ENCODE peak calls at places on chromosomes 1 and 21, in nine cellular contexts. A, G, Q, F, P, H, E, Y and D are unnamed samples.

GRCh38 chr1:27193194-27193593 is 38.3 kb upstream of the SLC9A1 start:
- DNase-seq in P (no peak), Q (no peak), A (no peak), Y (no peak), F (no peak), E (no peak), H (no peak), G (no peak), D (no peak)

GRCh38 chr1:147171399-147172167 is 687 bp downstream of the PRKAB2 start:
- DNase-seq in F (no peak), P (peak), Y (no peak), A (no peak), G (no peak), Q (no peak), H (peak), E (peak), D (no peak)

GRCh38 chr1:182389619-182390047 is 2.0 kb downstream of the GLUL start:
- DNase-seq in G (peak), H (peak), Y (no peak), F (no peak), A (no peak), P (peak), E (peak), Q (no peak), D (no peak)

GRCh38 chr1:183467687-183468086 is 4.6 kb upstream of the SMG7 start:
- DNase-seq in H (no peak), Q (no peak), F (no peak), G (no peak), E (no peak), P (no peak), Y (peak), A (no peak), D (no peak)

GRCh38 chr1:107477233-107477632 is 336.4 kb downstream of the NTNG1 start:
- DNase-seq in G (no peak), Y (no peak), E (no peak), Q (no peak), A (no peak), P (no peak), H (no peak), F (no peak), D (no peak)

GRCh38 chr1:44038876-44039657 is 7.8 kb upstream of the SLC6A9 start:
- DNase-seq in H (no peak), F (no peak), A (no peak), Q (peak), G (no peak), E (no peak), P (no peak), Y (no peak), D (no peak)

GRCh38 chr1:191255354-191256057 is 777.8 kb upstream of the BRINP3 start:
- DNase-seq in Q (no peak), G (no peak), F (no peak), Y (no peak), A (no peak), H (no peak), P (no peak), E (peak), D (no peak)

GRCh38 chr1:21899972-21900371 is 37.1 kb downstream of the HSPG2 start:
- DNase-seq in P (no peak), F (no peak), A (no peak), E (peak), Q (peak), G (no peak), H (no peak), Y (no peak), D (no peak)

GRCh38 chr1:50279622-50280320 is 143.5 kb downstream of the DMRTA2 start:
- DNase-seq in F (no peak), Y (no peak), A (no peak), Q (no peak), P (no peak), G (peak), H (no peak), E (peak), D (no peak)

GRCh38 chr1:45542591-45542990 is 8.0 kb upstream of the AKR1A1 start:
- DNase-seq in Y (peak), F (no peak), G (peak), P (peak), E (no peak), Q (peak), A (peak), H (no peak), D (no peak)

GRCh38 chr1:43205671-43206070 is 33.5 kb downstream of the CFAP57 start:
- DNase-seq in P (no peak), E (no peak), Q (peak), G (no peak), F (no peak), H (no peak), Y (no peak), A (no peak), D (no peak)

GRCh38 chr1:68202239-68202832 is 30.0 kb downstream of the WLS start:
- DNase-seq in P (no peak), Y (no peak), Q (no peak), H (no peak), G (no peak), E (no peak), A (no peak), F (no peak), D (no peak)

GRCh38 chr1:39575191-39576015 is 1.2 kb downstream of the PABPC4 start:
- DNase-seq in A (peak), F (no peak), P (peak), Y (no peak), H (peak), Q (peak), E (peak), G (peak), D (peak)

GRCh38 chr1:231069333-231069732 is 29.3 kb upstream of the FAM89A start:
- DNase-seq in Q (no peak), F (no peak), E (no peak), Y (no peak), A (no peak), G (no peak), P (no peak), H (no peak), D (no peak)

GRCh38 chr21:39612233-39613028 is at the start of gene B3GALT5:
- DNase-seq in H (no peak), F (no peak), P (no peak), G (peak), A (no peak), Y (no peak), E (peak), Q (no peak), D (no peak)

GRCh38 chr21:34558166-34558565 is 46.2 kb upstream of the KCNE1 start:
- DNase-seq in P (no peak), H (no peak), G (no peak), Y (no peak), F (no peak), A (no peak), Q (no peak), E (no peak), D (no peak)

GRCh38 chr1:56535362-56535761 is 44.0 kb downstream of the PLPP3 start:
- DNase-seq in G (no peak), E (no peak), F (no peak), P (no peak), A (no peak), H (no peak), Q (no peak), Y (no peak), D (no peak)

GRCh38 chr1:154420961-154421924 is 16.1 kb downstream of the IL6R start:
- DNase-seq in Y (no peak), F (no peak), Q (no peak), P (no peak), E (no peak), G (no peak), H (no peak), A (no peak), D (no peak)

GRCh38 chr1:6420594-6421042 is 899 bp upstream of the HES2 start:
- DNase-seq in H (no peak), Q (no peak), A (peak), G (no peak), P (no peak), E (peak), F (no peak), Y (no peak), D (no peak)

GRCh38 chr1:6418668-6419396 is 887 bp downstream of the HES2 start:
- DNase-seq in Q (no peak), A (peak), G (no peak), H (no peak), E (peak), F (no peak), P (no peak), Y (no peak), D (no peak)

GRCh38 chr1:6419803-6420593 is at the start of gene HES2:
- DNase-seq in E (peak), Q (no peak), A (peak), H (no peak), Y (no peak), F (no peak), P (no peak), G (peak), D (no peak)

GRCh38 chr1:6417961-6418667 is 1.6 kb downstream of the HES2 start:
- DNase-seq in A (peak), P (no peak), F (no peak), G (no peak), H (no peak), E (no peak), Q (no peak), Y (no peak), D (no peak)

DNA sequence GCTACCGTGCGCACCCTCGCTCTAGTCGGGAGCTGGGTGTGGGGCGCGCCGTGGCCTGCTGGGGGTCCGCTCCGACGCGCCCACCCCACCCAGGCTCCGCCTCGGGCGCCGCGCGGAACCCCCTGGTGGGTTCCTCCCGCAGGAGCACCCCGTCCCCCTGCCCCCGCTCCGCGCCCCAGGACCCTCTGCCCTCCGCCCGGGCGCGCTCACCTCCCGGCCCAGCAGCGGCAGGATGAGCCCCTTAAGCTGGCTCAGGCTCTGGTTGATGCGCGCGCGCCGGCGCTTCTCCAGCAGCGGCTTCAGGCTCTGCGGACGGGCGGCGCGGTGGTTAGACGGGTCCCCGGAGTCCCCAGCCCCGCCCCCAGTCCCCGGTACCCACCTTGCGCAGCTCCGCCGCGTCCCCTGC is 319 bp downstream of the HES2 start:
- DNase-seq in Y (no peak), A (no peak), Q (no peak), P (no peak), G (no peak), H (no peak), F (no peak), E (peak), D (no peak)
- H3K4me3 ChIP-seq in Y (peak), A (peak), Q (peak), P (peak), G (no peak), H (peak), F (peak), E (peak), D (peak)

DNA sequence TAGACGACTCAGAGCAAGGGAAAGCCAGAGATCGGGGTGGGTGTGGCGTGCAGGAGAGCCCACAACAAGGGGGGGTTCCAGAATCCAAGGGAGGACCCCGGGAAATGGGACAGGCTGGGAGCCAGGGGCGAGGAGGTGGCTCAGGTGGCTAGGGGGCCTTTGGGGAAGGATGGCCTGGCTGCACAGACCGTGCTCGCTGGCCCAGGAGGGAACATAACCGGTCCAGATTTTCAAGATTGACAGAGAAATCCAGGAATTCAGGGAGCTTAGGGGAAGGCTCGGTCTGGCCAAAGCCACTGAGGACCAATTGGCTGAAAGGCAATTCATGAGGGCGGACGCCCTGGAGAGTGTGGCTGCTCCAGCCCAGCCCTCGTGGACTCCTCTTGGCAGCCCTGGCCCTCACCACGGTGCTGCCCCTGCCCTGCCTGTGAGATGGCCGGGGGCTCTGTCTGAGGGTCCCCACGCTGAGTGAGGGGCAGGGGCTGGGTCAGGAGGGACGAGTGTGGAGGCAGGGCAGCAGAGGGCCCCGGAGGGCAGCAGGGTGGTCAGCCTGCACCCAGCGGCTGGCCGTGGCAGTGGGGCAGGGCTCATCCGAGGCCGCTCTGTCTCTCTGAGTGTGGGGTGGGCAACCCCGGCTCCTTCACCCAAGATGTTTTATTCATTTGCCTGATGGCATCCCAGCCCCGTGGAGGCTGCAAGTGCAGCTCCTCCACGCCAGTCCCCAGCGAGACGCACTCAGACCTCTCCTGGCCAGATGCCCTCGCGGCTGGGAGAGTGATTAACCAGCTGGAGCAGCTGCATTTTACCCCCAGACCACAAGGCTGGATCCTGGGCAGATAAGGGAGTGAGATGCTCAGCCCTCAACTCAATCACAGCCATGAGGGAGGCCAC is 5.6 kb upstream of the LRRC3 start:
- DNase-seq in H (no peak), P (peak), F (no peak), Y (no peak), E (no peak), G (no peak), Q (no peak), A (no peak), D (no peak)
- H3K4me3 ChIP-seq in H (no peak), P (no peak), F (no peak), Y (no peak), E (no peak), G (no peak), Q (no peak), A (no peak), D (no peak)

GRCh38 chr1:24964811-24965570 is 34.9 kb upstream of the RUNX3 start:
- DNase-seq in A (peak), P (no peak), Q (no peak), Y (no peak), G (peak), F (no peak), E (no peak), H (no peak), D (no peak)
- H3K4me3 ChIP-seq in A (peak), P (no peak), Q (no peak), Y (no peak), G (no peak), F (no peak), E (no peak), H (no peak), D (no peak)

GRCh38 chr1:205568469-205569361 is 63.1 kb downstream of the ELK4 start:
- DNase-seq in A (no peak), P (no peak), Q (peak), E (peak), Y (no peak), F (no peak), H (no peak), G (peak), D (no peak)

GRCh38 chr1:205570173-205570501 is 61.7 kb downstream of the ELK4 start:
- DNase-seq in F (no peak), G (no peak), A (no peak), P (no peak), Q (no peak), E (no peak), H (no peak), Y (no peak), D (no peak)

GRCh38 chr1:205570796-205571537 is 60.8 kb downstream of the ELK4 start:
- DNase-seq in A (no peak), F (no peak), Y (no peak), G (no peak), Q (no peak), H (no peak), P (no peak), E (no peak), D (no peak)

GRCh38 chr1:205568135-205568468 is 63.6 kb downstream of the CDK18 start:
- DNase-seq in F (no peak), Y (no peak), H (no peak), G (no peak), P (no peak), E (no peak), A (peak), Q (no peak), D (no peak)

GRCh38 chr1:205569411-205570172 is 62.2 kb downstream of the ELK4 start:
- DNase-seq in G (no peak), Q (no peak), F (no peak), H (no peak), A (no peak), P (no peak), Y (no peak), E (no peak), D (no peak)
- H3K4me3 ChIP-seq in G (no peak), Q (peak), F (no peak), H (peak), A (peak), P (peak), Y (no peak), E (peak), D (no peak)

GRCh38 chr1:94118013-94118412 is 2.9 kb downstream of the ABCA4 start:
- DNase-seq in Y (no peak), A (no peak), H (no peak), Q (no peak), P (no peak), F (no peak), G (no peak), E (no peak), D (no peak)
- H3K4me3 ChIP-seq in Y (no peak), A (no peak), H (no peak), Q (no peak), P (no peak), F (no peak), G (no peak), E (no peak), D (no peak)

GRCh38 chr1:152189657-152190442 is 30.8 kb upstream of the RPTN start:
- DNase-seq in Q (peak), E (peak), P (peak), H (peak), Y (no peak), F (no peak), A (no peak), G (peak), D (peak)

GRCh38 chr1:152190589-152190988 is 31.6 kb upstream of the RPTN start:
- DNase-seq in Y (no peak), H (no peak), A (no peak), E (no peak), F (no peak), P (no peak), Q (peak), G (no peak), D (no peak)

GRCh38 chr1:152186556-152187285 is 27.7 kb upstream of the RPTN start:
- DNase-seq in E (no peak), A (no peak), H (no peak), F (no peak), G (no peak), P (no peak), Q (no peak), Y (no peak), D (no peak)

GRCh38 chr1:152191260-152191659 is 32.2 kb upstream of the RPTN start:
- DNase-seq in H (peak), Y (no peak), P (no peak), F (no peak), Q (no peak), E (no peak), G (no peak), A (no peak), D (no peak)

GRCh38 chr1:152188673-152189591 is 29.9 kb upstream of the RPTN start:
- DNase-seq in Y (no peak), F (no peak), A (peak), H (peak), Q (peak), E (peak), P (peak), G (peak), D (peak)
- H3K4me3 ChIP-seq in Y (peak), F (peak), A (peak), H (peak), Q (no peak), E (no peak), P (peak), G (peak), D (peak)

GRCh38 chr1:81559662-81560350 is 240.9 kb upstream of the ADGRL2 start:
- DNase-seq in Y (no peak), A (no peak), Q (no peak), P (no peak), H (no peak), E (no peak), G (no peak), F (no peak), D (no peak)
- H3K4me3 ChIP-seq in Y (no peak), A (no peak), Q (no peak), P (no peak), H (no peak), E (no peak), G (no peak), F (no peak), D (no peak)